ENCODE peak calls at places on chromosomes 3 and 15, in seven cellular contexts. C, Y, A, N, T, B and G are unnamed samples. For H3K4me1 and H3K9me3, the result is how much of the 10 kb centered on the place peaks cover.

GRCh38 chr3:160259589-160259988 is 34.4 kb downstream of the C3orf80 start:
- DNase-seq in A (no peak), N (no peak), Y (no peak), B (no peak), T (no peak), C (no peak), G (no peak)

GRCh38 chr15:100284701-100285100 is 57.1 kb downstream of the ADAMTS17 start:
- DNase-seq in Y (peak), C (no peak), T (peak), A (no peak), B (peak), N (no peak), G (peak)

GRCh38 chr3:136750209-136750921 is 1.8 kb downstream of the STAG1 start:
- DNase-seq in T (no peak), A (no peak), C (peak), Y (no peak), B (no peak), N (no peak), G (no peak)

GRCh38 chr3:140384876-140385275 is 293.0 kb upstream of the TRIM42 start:
- DNase-seq in Y (no peak), N (no peak), T (no peak), A (no peak), B (no peak), C (no peak), G (no peak)

GRCh38 chr3:55180161-55180560 is 252.3 kb upstream of the LRTM1 start:
- DNase-seq in C (no peak), A (no peak), N (no peak), T (no peak), Y (no peak), B (no peak), G (no peak)

GRCh38 chr3:176714034-176714433 is 483.2 kb downstream of the TBL1XR1 start:
- DNase-seq in C (no peak), T (no peak), B (no peak), A (no peak), N (no peak), Y (no peak), G (no peak)

GRCh38 chr3:159829056-159829995 is 159.3 kb upstream of the IL12A start:
- DNase-seq in B (peak), A (no peak), Y (no peak), T (no peak), N (no peak), C (no peak), G (peak)

GRCh38 chr3:141659821-141660597 is 78.1 kb upstream of the RNF7 start:
- DNase-seq in N (peak), Y (peak), C (no peak), T (no peak), A (peak), B (peak), G (peak)

GRCh38 chr3:45347329-45348000 is 40.9 kb upstream of the LARS2 start:
- DNase-seq in N (no peak), A (no peak), B (no peak), Y (no peak), T (no peak), C (no peak), G (no peak)

GRCh38 chr15:83352124-83352523 is 67.7 kb upstream of the BNC1 start:
- DNase-seq in C (no peak), N (no peak), B (no peak), T (no peak), Y (no peak), A (no peak), G (no peak)

GRCh38 chr3:8987673-8988655 is 24.7 kb upstream of the RAD18 start:
- DNase-seq in C (peak), A (peak), Y (peak), B (peak), N (no peak), T (peak), G (peak)

GRCh38 chr15:85443593-85444328 is 63.4 kb downstream of the AKAP13 start:
- DNase-seq in N (no peak), T (no peak), B (no peak), Y (no peak), C (peak), A (peak), G (no peak)

GRCh38 chr15:88930579-88930978 is 17.4 kb upstream of the MFGE8 start:
- DNase-seq in T (no peak), Y (no peak), A (no peak), B (no peak), N (no peak), C (no peak), G (no peak)

GRCh38 chr3:69240651-69241578 is 118.5 kb upstream of the LMOD3 start:
- DNase-seq in C (no peak), N (no peak), A (no peak), B (no peak), Y (no peak), T (no peak), G (no peak)
- H3K4me1 ChIP-seq in C (under half), N (under half), A (under half), B (under half), Y (under half), T (under half), G (under half)

DNA sequence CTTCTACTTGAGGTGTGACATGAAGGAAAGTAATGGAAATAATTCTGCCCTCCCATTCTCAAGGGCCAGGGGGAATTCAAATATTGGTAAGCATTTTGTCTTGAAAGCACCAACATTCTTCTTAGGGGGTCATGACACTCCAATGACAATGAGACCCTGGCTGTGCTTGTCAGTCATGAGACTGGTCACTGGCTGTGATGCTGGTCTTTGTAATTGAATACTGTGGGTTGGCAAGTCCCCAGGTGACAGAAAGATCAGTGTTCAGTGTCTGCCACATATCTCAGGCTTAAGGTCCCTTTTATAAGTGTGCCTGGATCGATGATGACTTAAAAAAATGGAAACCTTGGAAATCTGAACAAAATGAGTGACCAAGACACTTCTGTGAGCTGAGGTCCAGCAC is 151.4 kb downstream of the SNRPN start:
- DNase-seq in Y (no peak), C (no peak), T (no peak), B (no peak), A (no peak), N (no peak), G (no peak)
- H3K27ac ChIP-seq in Y (no peak), C (no peak), T (no peak), B (no peak), A (no peak), N (no peak), G (no peak)

GRCh38 chr3:117995795-117996194 is 1038.9 kb downstream of the IGSF11 start:
- DNase-seq in Y (no peak), B (no peak), T (no peak), A (no peak), C (no peak), N (no peak), G (no peak)

GRCh38 chr3:117998071-117998470 is 1036.6 kb downstream of the IGSF11 start:
- DNase-seq in C (no peak), A (no peak), B (no peak), T (no peak), N (no peak), Y (no peak), G (no peak)

GRCh38 chr3:118000219-118000618 is 1034.4 kb downstream of the IGSF11 start:
- DNase-seq in B (no peak), C (no peak), Y (no peak), T (no peak), A (no peak), N (no peak), G (no peak)

GRCh38 chr3:117997201-117998049 is 1037.2 kb downstream of the IGSF11 start:
- DNase-seq in A (peak), C (peak), N (peak), T (peak), Y (peak), B (peak), G (peak)
- H3K9me3 ChIP-seq in A (under half), C (under half), N (under half), T (under half), Y (under half), B (under half), G (under half)

GRCh38 chr15:38038659-38039442 is 104.4 kb downstream of the TMCO5A start:
- DNase-seq in C (no peak), A (no peak), T (no peak), N (no peak), B (no peak), Y (no peak), G (no peak)
- H3K4me1 ChIP-seq in C (under half), A (under half), T (under half), N (under half), B (under half), Y (under half), G (under half)

GRCh38 chr3:17638351-17638750 is 104.1 kb downstream of the TBC1D5 start:
- DNase-seq in Y (no peak), T (no peak), C (no peak), N (no peak), A (no peak), B (no peak), G (no peak)

GRCh38 chr3:17639765-17640164 is 102.7 kb downstream of the TBC1D5 start:
- DNase-seq in A (peak), B (no peak), C (no peak), T (peak), Y (no peak), N (peak), G (no peak)

GRCh38 chr3:17642474-17642873 is 100.0 kb downstream of the TBC1D5 start:
- DNase-seq in B (no peak), N (no peak), C (no peak), T (no peak), A (no peak), Y (no peak), G (no peak)

GRCh38 chr3:17639257-17639656 is 103.2 kb downstream of the TBC1D5 start:
- DNase-seq in B (no peak), Y (no peak), A (no peak), T (no peak), N (no peak), C (no peak), G (no peak)

GRCh38 chr3:17640466-17640865 is 102.0 kb downstream of the TBC1D5 start:
- DNase-seq in B (no peak), T (no peak), Y (no peak), A (no peak), C (no peak), N (no peak), G (no peak)
- H3K27ac ChIP-seq in B (no peak), T (no peak), Y (no peak), A (peak), C (no peak), N (peak), G (no peak)

GRCh38 chr15:95567686-95568085 is 762.8 kb upstream of the NR2F2 start:
- DNase-seq in Y (no peak), A (no peak), T (no peak), B (no peak), N (no peak), C (no peak), G (no peak)
- H3K9me3 ChIP-seq in Y (under half), A (under half), T (under half), B (under half), N (under half), C (under half), G (under half)